ENCODE peak calls at places on chromosomes 6 and 20, in four cellular contexts. M is GM12878, S is K562, N is HepG2. B is an unnamed sample.

GRCh38 chr6:152223622-152224021 is 413.5 kb downstream of the SYNE1 start:
- DNase-seq in M (no peak), S (no peak), N (peak), B (no peak)

GRCh38 chr6:73049971-73050594 is 175.2 kb downstream of the KHDC1L start:
- DNase-seq in M (no peak), S (no peak), N (no peak), B (no peak)

GRCh38 chr20:62136283-62137091 is 6.7 kb downstream of the PSMA7 start:
- DNase-seq in S (no peak), N (peak), M (no peak), B (peak)

GRCh38 chr20:62766716-62767115 is 29.6 kb upstream of the MRGBP start:
- DNase-seq in M (no peak), N (no peak), S (no peak), B (no peak)

GRCh38 chr6:4280721-4281120 is 145.3 kb upstream of the ECI2 start:
- DNase-seq in N (no peak), M (no peak), S (no peak), B (peak)

GRCh38 chr6:10230533-10230932 is 184.3 kb downstream of the TFAP2A start:
- DNase-seq in S (no peak), N (no peak), M (no peak), B (no peak)

GRCh38 chr6:74991573-74992332 is 214.1 kb downstream of the COL12A1 start:
- DNase-seq in M (no peak), N (no peak), S (no peak), B (peak)

GRCh38 chr6:11424395-11425050 is 113.0 kb upstream of the TMEM170B start:
- DNase-seq in N (no peak), S (no peak), M (no peak), B (no peak)

GRCh38 chr6:157510329-157511188 is 129.6 kb downstream of the ZDHHC14 start:
- DNase-seq in M (no peak), N (no peak), S (no peak), B (no peak)

GRCh38 chr6:29800254-29800653 is 27.4 kb upstream of the HLA-G start:
- DNase-seq in N (no peak), S (no peak), M (no peak), B (no peak)

GRCh38 chr6:157076427-157076774 is 246.9 kb downstream of the TMEM242 start:
- DNase-seq in M (no peak), N (no peak), S (no peak), B (no peak)

GRCh38 chr6:27078734-27079357 is 168.7 kb upstream of the PRSS16 start:
- DNase-seq in N (peak), S (peak), M (peak), B (peak)

GRCh38 chr20:32479697-32480140 is 105.4 kb downstream of the NOL4L start:
- DNase-seq in S (no peak), M (no peak), N (no peak), B (no peak)

GRCh38 chr6:79608334-79609224 is 22.6 kb upstream of the SH3BGRL2 start:
- DNase-seq in N (peak), S (no peak), M (no peak), B (no peak)

GRCh38 chr20:34512266-34512954 is 3.8 kb upstream of the DYNLRB1 start:
- DNase-seq in N (peak), S (no peak), M (no peak), B (no peak)

GRCh38 chr6:22499815-22500214 is 69.6 kb upstream of the HDGFL1 start:
- DNase-seq in N (no peak), M (no peak), S (no peak), B (no peak)

GRCh38 chr6:311679-312220 is 19.5 kb downstream of the DUSP22 start:
- DNase-seq in S (peak), M (no peak), N (no peak), B (no peak)

GRCh38 chr20:22684072-22684762 is 99.8 kb upstream of the FOXA2 start:
- DNase-seq in N (peak), S (peak), M (peak), B (peak)

GRCh38 chr6:147438758-147439528 is 69.5 kb upstream of the SAMD5 start:
- DNase-seq in N (no peak), S (no peak), M (no peak), B (no peak)

GRCh38 chr20:17823382-17824144 is 123.8 kb downstream of the BANF2 start:
- DNase-seq in S (no peak), M (no peak), N (peak), B (no peak)

GRCh38 chr6:1606533-1607235 is 3.0 kb upstream of the FOXC1 start:
- DNase-seq in M (no peak), S (no peak), N (no peak), B (no peak)

GRCh38 chr6:139508023-139508422 is 133.6 kb upstream of the CITED2 start:
- DNase-seq in N (peak), S (no peak), M (no peak), B (no peak)

GRCh38 chr6:20840675-20841074 is 306.4 kb downstream of the CDKAL1 start:
- DNase-seq in N (no peak), M (no peak), S (no peak), B (no peak)

GRCh38 chr6:109183109-109183508 is 87.8 kb downstream of the CEP57L1 start:
- DNase-seq in M (no peak), N (no peak), S (peak), B (no peak)

GRCh38 chr6:11772109-11772830 is 6.3 kb downstream of the ADTRP start:
- DNase-seq in S (no peak), M (no peak), N (no peak), B (peak)

GRCh38 chr20:48143435-48144081 is 358.3 kb upstream of the SULF2 start:
- DNase-seq in N (no peak), S (no peak), M (no peak), B (no peak)

GRCh38 chr6:151690768-151691562 is 116.5 kb upstream of the ESR1 start:
- DNase-seq in N (no peak), S (no peak), M (peak), B (no peak)

GRCh38 chr20:50580016-50580747 is 70.0 kb downstream of the PTPN1 start:
- DNase-seq in S (peak), N (peak), M (no peak), B (peak)

GRCh38 chr6:170122676-170123075 is 168.2 kb downstream of the DLL1 start:
- DNase-seq in M (no peak), S (no peak), N (no peak), B (peak)

GRCh38 chr6:7522873-7523272 is 18.6 kb upstream of the DSP start:
- DNase-seq in S (no peak), N (no peak), M (no peak), B (no peak)

GRCh38 chr6:16286151-16286522 is 47.8 kb downstream of the GMPR start:
- DNase-seq in M (no peak), S (peak), N (peak), B (peak)

GRCh38 chr6:109762166-109762565 is 71.1 kb downstream of the FIG4 start:
- DNase-seq in S (no peak), M (no peak), N (no peak), B (no peak)

GRCh38 chr6:138518054-138518453 is 18.8 kb upstream of the NHSL1 start:
- DNase-seq in M (no peak), N (no peak), S (no peak), B (no peak)

GRCh38 chr6:160028487-160029275 is 59.8 kb downstream of the IGF2R start:
- DNase-seq in M (no peak), S (no peak), N (no peak), B (no peak)
- TF ChIP-seq MYC in M (no peak), S (no peak), N (no peak), B (no peak)

GRCh38 chr6:24492475-24492874 is 2.3 kb upstream of the ALDH5A1 start:
- DNase-seq in N (peak), M (no peak), S (peak), B (peak)

GRCh38 chr6:24493945-24494725 is 634 bp upstream of the ALDH5A1 start:
- DNase-seq in M (no peak), S (no peak), N (no peak), B (no peak)

GRCh38 chr6:24497254-24497989 is 2.7 kb downstream of the ALDH5A1 start:
- DNase-seq in S (no peak), M (no peak), N (no peak), B (no peak)

GRCh38 chr6:24495516-24495847 is 713 bp downstream of the ALDH5A1 start:
- DNase-seq in M (no peak), N (peak), S (peak), B (no peak)

DNA sequence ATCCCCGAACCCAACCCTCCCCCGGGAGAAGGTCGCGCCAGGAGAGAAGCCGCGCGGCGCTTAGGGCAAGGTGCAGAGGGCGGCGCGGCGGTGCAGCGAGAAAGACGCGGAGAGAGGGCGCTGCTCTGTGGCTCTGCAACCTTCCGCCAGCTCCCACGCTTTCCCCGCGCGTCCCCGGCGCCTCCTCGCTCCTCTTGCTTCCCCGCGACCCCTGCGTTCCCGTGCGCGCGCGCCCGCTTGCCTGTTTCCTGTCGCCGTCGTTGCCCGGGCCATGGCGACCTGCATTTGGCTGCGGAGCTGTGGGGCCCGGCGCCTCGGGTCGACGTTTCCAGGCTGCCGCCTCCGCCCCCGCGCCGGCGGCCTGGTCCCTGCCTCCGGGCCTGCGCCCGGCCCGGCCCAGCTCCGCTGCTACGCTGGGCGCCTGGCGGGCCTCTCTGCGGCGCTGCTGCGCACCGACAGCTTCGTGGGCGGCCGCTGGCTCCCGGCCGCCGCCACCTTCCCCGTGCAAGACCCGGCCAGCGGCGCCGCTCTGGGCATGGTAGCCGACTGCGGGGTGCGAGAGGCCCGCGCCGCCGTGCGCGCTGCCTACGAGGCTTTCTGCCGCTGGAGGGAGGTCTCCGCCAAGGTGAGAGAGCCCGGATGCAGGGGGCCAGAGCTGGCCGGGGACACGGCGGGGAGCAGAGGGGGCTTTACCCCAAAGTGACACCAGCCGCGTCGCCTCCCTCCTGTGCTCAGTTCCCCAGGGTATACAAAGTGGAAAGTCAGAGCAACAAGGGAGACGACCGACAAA is at the start of gene ALDH5A1:
- DNase-seq in N (peak), S (peak), M (no peak), B (peak)
- TF ChIP-seq EZH2 in N (no peak), S (no peak), M (no peak), B (peak)

GRCh38 chr20:6562111-6562510 is 205.4 kb upstream of the BMP2 start:
- DNase-seq in M (no peak), S (no peak), N (no peak), B (peak)

GRCh38 chr20:6560978-6561377 is 206.5 kb upstream of the BMP2 start:
- DNase-seq in N (peak), S (no peak), M (no peak), B (no peak)

DNA sequence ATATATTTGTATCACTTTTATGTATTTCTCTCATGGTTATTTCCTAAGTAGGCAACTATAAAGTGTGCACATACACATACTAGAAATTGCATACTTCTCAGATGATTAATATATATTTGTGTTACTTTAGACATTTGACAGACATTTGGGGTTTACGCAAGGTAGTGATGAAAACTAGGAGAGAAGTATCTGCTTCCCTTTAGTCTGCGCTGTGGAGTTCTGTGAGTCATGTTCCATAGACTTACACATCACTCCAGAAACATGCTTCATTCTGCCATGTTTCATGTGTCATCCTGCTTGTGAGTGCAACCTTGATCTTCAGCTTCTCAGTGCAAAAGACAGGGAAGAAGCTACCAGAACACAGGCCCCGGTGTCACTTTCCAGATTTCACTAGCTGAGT is 200.7 kb upstream of the BMP2 start:
- DNase-seq in S (no peak), M (no peak), N (no peak), B (no peak)
- H3K9ac ChIP-seq in S (no peak), M (no peak), N (no peak), B (no peak)

DNA sequence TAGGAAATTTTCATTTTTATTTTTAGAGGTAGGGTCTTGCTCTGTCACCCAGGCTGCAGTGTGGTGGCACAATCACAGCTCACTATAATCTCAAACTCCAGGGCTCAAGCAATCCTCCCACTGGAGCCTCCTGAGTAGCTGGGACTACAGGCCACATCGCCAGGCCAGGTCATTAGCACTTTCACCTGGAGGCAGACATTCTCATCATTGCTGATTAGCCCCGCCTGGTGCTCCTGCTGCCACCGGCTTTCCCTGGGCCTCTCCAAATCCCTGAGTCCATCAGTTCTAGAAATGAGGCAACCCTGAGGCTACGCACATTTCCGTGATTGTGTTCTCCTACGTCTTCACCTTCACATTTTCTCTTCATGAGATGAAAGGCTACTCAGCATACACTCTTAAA is 607.7 kb upstream of the NRSN1 start:
- DNase-seq in M (no peak), S (no peak), N (no peak), B (no peak)
- TF ChIP-seq MYC in M (no peak), S (no peak), N (no peak), B (no peak)

GRCh38 chr6:84349542-84349941 is 122.1 kb upstream of the CEP162 start:
- DNase-seq in S (no peak), N (no peak), M (no peak), B (no peak)

GRCh38 chr6:84346372-84346771 is 118.9 kb upstream of the CEP162 start:
- DNase-seq in M (no peak), N (no peak), S (no peak), B (peak)

GRCh38 chr6:84353459-84354423 is 126.3 kb upstream of the CEP162 start:
- DNase-seq in N (no peak), M (no peak), S (no peak), B (no peak)

GRCh38 chr6:84348801-84349200 is 121.4 kb upstream of the CEP162 start:
- DNase-seq in N (no peak), M (no peak), S (no peak), B (no peak)

GRCh38 chr6:84350397-84350796 is 123.0 kb upstream of the CEP162 start:
- DNase-seq in S (no peak), N (peak), M (no peak), B (no peak)
- TF ChIP-seq EZH2 in S (no peak), N (no peak), M (no peak), B (no peak)

DNA sequence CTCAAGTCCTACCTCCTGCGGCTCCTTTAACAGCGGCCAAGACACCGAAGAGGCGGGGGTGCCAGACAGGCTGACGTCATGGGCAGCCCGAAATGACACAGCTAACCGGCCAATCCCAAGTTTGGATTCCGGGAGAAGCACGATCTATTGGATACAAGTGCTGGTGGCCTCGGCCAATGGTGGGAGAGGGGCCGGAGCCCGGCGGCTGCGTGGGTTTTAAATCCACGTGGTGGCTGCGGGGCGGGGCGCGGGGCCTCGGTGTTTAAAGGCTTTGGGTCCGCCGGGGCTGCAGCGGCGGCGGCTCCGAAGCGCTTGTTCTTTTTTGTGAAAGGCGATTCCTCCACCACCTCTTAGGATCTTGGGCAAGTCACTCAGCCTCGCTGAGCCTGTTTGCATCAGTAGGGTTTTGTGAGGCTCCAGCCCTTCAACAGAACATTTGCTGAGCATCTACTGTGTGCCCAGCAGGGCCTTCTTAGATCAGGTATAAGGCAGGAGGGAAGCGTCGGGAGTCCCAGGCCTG is 8.7 kb upstream of the PMEPA1 start:
- DNase-seq in N (peak), S (peak), M (peak), B (peak)
- H3K9ac ChIP-seq in N (no peak), S (no peak), M (no peak), B (no peak)

DNA sequence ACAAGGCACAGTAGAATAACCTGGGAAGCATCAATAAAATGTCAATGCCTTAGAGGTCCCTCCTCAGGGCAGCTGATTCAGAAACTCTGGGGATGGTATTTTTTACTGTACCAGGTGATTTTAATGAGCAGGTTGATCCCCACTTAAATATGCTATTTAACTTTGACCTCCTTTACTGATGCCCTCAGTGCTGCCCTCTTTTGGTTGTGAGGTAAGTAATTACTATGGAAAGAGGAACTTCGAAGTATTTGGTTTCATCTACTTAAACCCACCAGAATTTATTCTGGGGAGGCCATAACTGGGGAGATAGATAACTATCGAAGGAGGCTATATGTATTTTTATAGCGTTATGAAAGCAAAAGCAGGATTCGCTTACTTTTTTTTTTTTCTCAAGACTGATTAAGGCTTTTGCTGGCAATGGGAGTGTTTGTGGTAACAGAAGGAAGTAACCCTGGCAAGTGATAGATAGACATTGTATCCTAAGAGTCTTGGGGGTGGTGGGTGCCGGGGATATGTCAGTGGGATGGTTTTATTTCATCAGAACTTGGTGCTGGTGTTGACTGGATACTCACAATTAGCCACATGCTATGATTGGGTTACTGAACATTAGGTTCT is 168.9 kb upstream of the CENPW start:
- DNase-seq in N (peak), S (no peak), M (peak), B (peak)
- TF ChIP-seq MYC in N (no peak), S (no peak), M (no peak), B (no peak)

B was measured in endothelial cell of umbilical vein.